ENCODE peak calls at places on chromosomes 16 and 17, in seven cellular contexts. E is ELR; H is brain microvascular endothelial cell; Y is T-helper 17 cell; N is fibroblast of lung; F is nephron progenitor cell; R is stimulated activated CD8-positive, alpha-beta memory T cell treated with anti-CD3 and anti-CD28 coated beads, Interleukin-4, amount 100 ng/mL, for 1 hour. X is an unnamed sample.

GRCh38 chr17:81903896-81904599 is 2.0 kb downstream of the NPB start:
- DNase-seq in E (no peak), H (no peak), Y (no peak), N (no peak), F (no peak), R (no peak), X (no peak)

GRCh38 chr16:81861503-81861902 is 82.4 kb downstream of the PLCG2 start:
- DNase-seq in E (peak), H (no peak), Y (no peak), N (no peak), F (no peak), R (no peak), X (no peak)

GRCh38 chr17:76371656-76372628 is 12.5 kb upstream of the SPHK1 start:
- DNase-seq in E (peak), H (peak), Y (no peak), N (peak), F (no peak), R (no peak), X (no peak)

GRCh38 chr16:58158137-58158536 is 29.0 kb upstream of the CFAP20 start:
- DNase-seq in E (no peak), H (no peak), Y (no peak), N (no peak), F (peak), R (no peak), X (no peak)

GRCh38 chr17:42706732-42707131 is 24.4 kb downstream of the CNTNAP1 start:
- DNase-seq in E (no peak), H (no peak), Y (peak), N (no peak), F (no peak), R (peak), X (no peak)

GRCh38 chr17:56786989-56787482 is 46.7 kb downstream of the C17orf67 start:
- DNase-seq in E (peak), H (peak), Y (no peak), N (peak), F (no peak), R (no peak), X (no peak)

GRCh38 chr17:65324977-65325376 is 187.8 kb downstream of the RGS9 start:
- DNase-seq in E (no peak), H (no peak), Y (no peak), N (peak), F (no peak), R (no peak), X (no peak)

GRCh38 chr17:1134634-1135324 is 45.0 kb downstream of the ABR start:
- DNase-seq in E (no peak), H (no peak), Y (no peak), N (no peak), F (no peak), R (no peak), X (no peak)

GRCh38 chr17:31391496-31391949 is at the start of gene RAB11FIP4:
- DNase-seq in E (no peak), H (no peak), Y (no peak), N (peak), F (peak), R (no peak), X (no peak)

GRCh38 chr16:82229800-82230619 is 60.0 kb upstream of the MPHOSPH6 start:
- DNase-seq in E (peak), H (peak), Y (peak), N (peak), F (peak), R (peak), X (peak)

GRCh38 chr16:83389751-83390150 is 418.0 kb upstream of the HSBP1 start:
- DNase-seq in E (no peak), H (no peak), Y (no peak), N (no peak), F (no peak), R (no peak), X (no peak)

GRCh38 chr17:77285594-77286390 is 145.0 kb downstream of the SEC14L1 start:
- DNase-seq in E (peak), H (peak), Y (no peak), N (peak), F (no peak), R (no peak), X (no peak)

GRCh38 chr16:89579351-89579750 is 3.8 kb downstream of the CPNE7 start:
- DNase-seq in E (no peak), H (no peak), Y (no peak), N (no peak), F (no peak), R (no peak), X (no peak)

GRCh38 chr17:9021985-9022552 is 759 bp downstream of the NTN1 start:
- DNase-seq in E (peak), H (no peak), Y (no peak), N (peak), F (peak), R (no peak), X (peak)

GRCh38 chr17:36627101-36627500 is 25.7 kb downstream of the MRM1 start:
- DNase-seq in E (no peak), H (no peak), Y (no peak), N (no peak), F (peak), R (no peak), X (peak)

GRCh38 chr16:9008335-9009260 is 44.9 kb upstream of the USP7 start:
- DNase-seq in E (peak), H (peak), Y (peak), N (peak), F (peak), R (peak), X (peak)

GRCh38 chr17:10061131-10061581 is 137.2 kb downstream of the GAS7 start:
- DNase-seq in E (no peak), H (no peak), Y (no peak), N (peak), F (no peak), R (no peak), X (no peak)

GRCh38 chr17:80824549-80825470 is 166.8 kb upstream of the CHMP6 start:
- DNase-seq in E (no peak), H (no peak), Y (no peak), N (no peak), F (no peak), R (no peak), X (no peak)

GRCh38 chr17:58195518-58196123 is 3.1 kb downstream of the EPX start:
- DNase-seq in E (no peak), H (no peak), Y (no peak), N (no peak), F (no peak), R (no peak), X (no peak)

GRCh38 chr17:2939714-2940351 is 123.6 kb downstream of the OR1D5 start:
- DNase-seq in E (no peak), H (no peak), Y (no peak), N (no peak), F (no peak), R (no peak), X (no peak)

GRCh38 chr17:8125947-8126305 is 2.0 kb upstream of the HES7 start:
- DNase-seq in E (peak), H (no peak), Y (no peak), N (peak), F (peak), R (no peak), X (peak)

X was measured in neural crest cell.